ENCODE peak calls at places on chromosomes 5 and 9, in five cellular contexts. One of them, this sample, is unnamed.

GRCh38 chr5:148620696-148621095 is 33.6 kb downstream of the HTR4 start:
- DNase-seq in tibial artery: no peak
- DNase-seq in psoas muscle: no peak
- DNase-seq in naive thymus-derived CD4-positive, alpha-beta T cell: peak; percentile 10
- DNase-seq in A549: no peak
- DNase-seq in this sample: no peak

GRCh38 chr5:134312796-134313195 is 54.2 kb downstream of the CDKL3 start:
- DNase-seq in tibial artery: no peak
- DNase-seq in psoas muscle: no peak
- DNase-seq in naive thymus-derived CD4-positive, alpha-beta T cell: no peak
- DNase-seq in A549: no peak
- DNase-seq in this sample: no peak

GRCh38 chr5:149254506-149254905 is 17.2 kb upstream of the AFAP1L1 start:
- DNase-seq in tibial artery: no peak
- DNase-seq in psoas muscle: no peak
- DNase-seq in naive thymus-derived CD4-positive, alpha-beta T cell: no peak
- DNase-seq in A549: no peak
- DNase-seq in this sample: no peak

GRCh38 chr5:80254767-80255424 is 952 bp downstream of the SERINC5 start:
- DNase-seq in tibial artery: no peak
- DNase-seq in psoas muscle: no peak
- DNase-seq in naive thymus-derived CD4-positive, alpha-beta T cell: no peak
- DNase-seq in A549: no peak
- DNase-seq in this sample: no peak

GRCh38 chr5:40441733-40442132 is 238.0 kb upstream of the PTGER4 start:
- DNase-seq in tibial artery: no peak
- DNase-seq in psoas muscle: no peak
- DNase-seq in naive thymus-derived CD4-positive, alpha-beta T cell: peak; percentile 35
- DNase-seq in A549: no peak
- DNase-seq in this sample: no peak

GRCh38 chr9:69035438-69036316 is at the start of gene FXN:
- DNase-seq in tibial artery: peak; percentile 80
- DNase-seq in psoas muscle: peak; percentile 91
- DNase-seq in naive thymus-derived CD4-positive, alpha-beta T cell: peak; percentile 84
- DNase-seq in A549: peak; percentile 84
- DNase-seq in this sample: peak; percentile 85

GRCh38 chr9:89372230-89372816 is 54.0 kb downstream of the SECISBP2 start:
- DNase-seq in tibial artery: no peak
- DNase-seq in psoas muscle: no peak
- DNase-seq in naive thymus-derived CD4-positive, alpha-beta T cell: peak; percentile 42
- DNase-seq in A549: peak; percentile 29
- DNase-seq in this sample: no peak

GRCh38 chr5:155087036-155087435 is 73.5 kb downstream of the KIF4B start:
- DNase-seq in tibial artery: no peak
- DNase-seq in psoas muscle: no peak
- DNase-seq in naive thymus-derived CD4-positive, alpha-beta T cell: no peak
- DNase-seq in A549: no peak
- DNase-seq in this sample: no peak

GRCh38 chr9:132883349-132884294 is 4.9 kb downstream of the SPACA9 start:
- DNase-seq in tibial artery: no peak
- DNase-seq in psoas muscle: no peak
- DNase-seq in naive thymus-derived CD4-positive, alpha-beta T cell: no peak
- DNase-seq in A549: no peak
- DNase-seq in this sample: no peak

GRCh38 chr9:125544988-125545651 is 161.9 kb downstream of the MAPKAP1 start:
- DNase-seq in tibial artery: no peak
- DNase-seq in psoas muscle: no peak
- DNase-seq in naive thymus-derived CD4-positive, alpha-beta T cell: no peak
- DNase-seq in A549: no peak
- DNase-seq in this sample: peak; percentile 42

GRCh38 chr5:101860563-101860962 is 435.5 kb downstream of the SLCO4C1 start:
- DNase-seq in tibial artery: no peak
- DNase-seq in psoas muscle: no peak
- DNase-seq in naive thymus-derived CD4-positive, alpha-beta T cell: no peak
- DNase-seq in A549: no peak
- DNase-seq in this sample: no peak

GRCh38 chr5:855771-856530 is 5.2 kb upstream of the ZDHHC11 start:
- DNase-seq in tibial artery: no peak
- DNase-seq in psoas muscle: peak; percentile 9
- DNase-seq in naive thymus-derived CD4-positive, alpha-beta T cell: no peak
- DNase-seq in A549: peak; percentile 45
- DNase-seq in this sample: no peak

GRCh38 chr5:57172466-57172961 is 1.3 kb upstream of the GPBP1 start:
- DNase-seq in tibial artery: no peak
- DNase-seq in psoas muscle: no peak
- DNase-seq in naive thymus-derived CD4-positive, alpha-beta T cell: peak; percentile 44
- DNase-seq in A549: peak; percentile 33
- DNase-seq in this sample: no peak

GRCh38 chr9:129336130-129336528 is 158.1 kb upstream of the IER5L start:
- DNase-seq in tibial artery: no peak
- DNase-seq in psoas muscle: no peak
- DNase-seq in naive thymus-derived CD4-positive, alpha-beta T cell: no peak
- DNase-seq in A549: no peak
- DNase-seq in this sample: no peak

GRCh38 chr9:21696411-21696865 is 106.0 kb upstream of the MTAP start:
- DNase-seq in tibial artery: no peak
- DNase-seq in psoas muscle: peak; percentile 43
- DNase-seq in naive thymus-derived CD4-positive, alpha-beta T cell: no peak
- DNase-seq in A549: peak; percentile 70
- DNase-seq in this sample: no peak

GRCh38 chr9:116686135-116686534 is 970 bp upstream of the TRIM32 start:
- DNase-seq in tibial artery: no peak
- DNase-seq in psoas muscle: no peak
- DNase-seq in naive thymus-derived CD4-positive, alpha-beta T cell: no peak
- DNase-seq in A549: no peak
- DNase-seq in this sample: no peak

GRCh38 chr5:34655354-34655991 is 655 bp upstream of the RAI14 start:
- DNase-seq in tibial artery: peak; percentile 66
- DNase-seq in psoas muscle: no peak
- DNase-seq in naive thymus-derived CD4-positive, alpha-beta T cell: peak; percentile 20
- DNase-seq in A549: peak; percentile 74
- DNase-seq in this sample: peak; percentile 40

GRCh38 chr5:147369742-147370374 is 135.0 kb downstream of the STK32A start:
- DNase-seq in tibial artery: no peak
- DNase-seq in psoas muscle: no peak
- DNase-seq in naive thymus-derived CD4-positive, alpha-beta T cell: no peak
- DNase-seq in A549: peak; percentile 20
- DNase-seq in this sample: no peak

GRCh38 chr9:124781967-124782660 is 5.2 kb downstream of the OLFML2A start:
- DNase-seq in tibial artery: no peak
- DNase-seq in psoas muscle: no peak
- DNase-seq in naive thymus-derived CD4-positive, alpha-beta T cell: no peak
- DNase-seq in A549: no peak
- DNase-seq in this sample: no peak

GRCh38 chr9:74494490-74494889 is 2.6 kb upstream of the RORB start:
- DNase-seq in tibial artery: no peak
- DNase-seq in psoas muscle: no peak
- DNase-seq in naive thymus-derived CD4-positive, alpha-beta T cell: no peak
- DNase-seq in A549: no peak
- DNase-seq in this sample: no peak

GRCh38 chr9:76655970-76656369 is 108.3 kb upstream of the PCA3 start:
- DNase-seq in tibial artery: no peak
- DNase-seq in psoas muscle: no peak
- DNase-seq in naive thymus-derived CD4-positive, alpha-beta T cell: no peak
- DNase-seq in A549: no peak
- DNase-seq in this sample: no peak

GRCh38 chr9:104633976-104634520 is 16.0 kb upstream of the OR13C9 start:
- DNase-seq in tibial artery: no peak
- DNase-seq in psoas muscle: no peak
- DNase-seq in naive thymus-derived CD4-positive, alpha-beta T cell: no peak
- DNase-seq in A549: no peak
- DNase-seq in this sample: no peak

GRCh38 chr5:147168578-147169327 is 66.1 kb upstream of the STK32A start:
- DNase-seq in tibial artery: no peak
- DNase-seq in psoas muscle: no peak
- DNase-seq in naive thymus-derived CD4-positive, alpha-beta T cell: no peak
- DNase-seq in A549: no peak
- DNase-seq in this sample: no peak

GRCh38 chr5:155089649-155090048 is 76.1 kb downstream of the KIF4B start:
- DNase-seq in tibial artery: no peak
- DNase-seq in psoas muscle: no peak
- DNase-seq in naive thymus-derived CD4-positive, alpha-beta T cell: no peak
- DNase-seq in A549: no peak
- DNase-seq in this sample: no peak

GRCh38 chr5:134370306-134370870 is 981 bp upstream of the UBE2B start:
- DNase-seq in tibial artery: no peak
- DNase-seq in psoas muscle: no peak
- DNase-seq in naive thymus-derived CD4-positive, alpha-beta T cell: no peak
- DNase-seq in A549: no peak
- DNase-seq in this sample: no peak

GRCh38 chr5:530556-530955 is 6.3 kb upstream of the SLC9A3 start:
- DNase-seq in tibial artery: no peak
- DNase-seq in psoas muscle: no peak
- DNase-seq in naive thymus-derived CD4-positive, alpha-beta T cell: no peak
- DNase-seq in A549: no peak
- DNase-seq in this sample: no peak

GRCh38 chr9:110049699-110050450 is 158.1 kb downstream of the C9orf152 start:
- DNase-seq in tibial artery: peak; percentile 32
- DNase-seq in psoas muscle: peak; percentile 57
- DNase-seq in naive thymus-derived CD4-positive, alpha-beta T cell: no peak
- DNase-seq in A549: no peak
- DNase-seq in this sample: no peak

GRCh38 chr9:128361981-128362646 is 9.1 kb upstream of the URM1 start:
- DNase-seq in tibial artery: peak; percentile 89
- DNase-seq in psoas muscle: peak; percentile 90
- DNase-seq in naive thymus-derived CD4-positive, alpha-beta T cell: peak; percentile 69
- DNase-seq in A549: peak; percentile 82
- DNase-seq in this sample: peak; percentile 85

GRCh38 chr9:91995000-91995399 is 45.0 kb upstream of the ROR2 start:
- DNase-seq in tibial artery: no peak
- DNase-seq in psoas muscle: no peak
- DNase-seq in naive thymus-derived CD4-positive, alpha-beta T cell: no peak
- DNase-seq in A549: no peak
- DNase-seq in this sample: no peak

GRCh38 chr5:158288258-158288657 is 429.3 kb upstream of the CLINT1 start:
- DNase-seq in tibial artery: no peak
- DNase-seq in psoas muscle: no peak
- DNase-seq in naive thymus-derived CD4-positive, alpha-beta T cell: no peak
- DNase-seq in A549: no peak
- DNase-seq in this sample: no peak

GRCh38 chr9:117411547-117411946 is 3.3 kb downstream of the ASTN2 start:
- DNase-seq in tibial artery: no peak
- DNase-seq in psoas muscle: no peak
- DNase-seq in naive thymus-derived CD4-positive, alpha-beta T cell: no peak
- DNase-seq in A549: peak; percentile 51
- DNase-seq in this sample: no peak

GRCh38 chr5:15384176-15384575 is 115.8 kb upstream of the FBXL7 start:
- DNase-seq in tibial artery: no peak
- DNase-seq in psoas muscle: no peak
- DNase-seq in naive thymus-derived CD4-positive, alpha-beta T cell: no peak
- DNase-seq in A549: no peak
- DNase-seq in this sample: no peak

GRCh38 chr5:172772112-172772906 is 1.3 kb upstream of the DUSP1 start:
- DNase-seq in tibial artery: peak; percentile 97
- DNase-seq in psoas muscle: peak; percentile 98
- DNase-seq in naive thymus-derived CD4-positive, alpha-beta T cell: peak; percentile 83
- DNase-seq in A549: peak; percentile 97
- DNase-seq in this sample: peak; percentile 97

GRCh38 chr9:105405514-105406131 is 42.2 kb upstream of the FSD1L start:
- DNase-seq in tibial artery: no peak
- DNase-seq in psoas muscle: no peak
- DNase-seq in naive thymus-derived CD4-positive, alpha-beta T cell: peak; percentile 85
- DNase-seq in A549: no peak
- DNase-seq in this sample: no peak

GRCh38 chr9:114250235-114250568 is 72.7 kb upstream of the ORM1 start:
- DNase-seq in tibial artery: peak; percentile 70
- DNase-seq in psoas muscle: peak; percentile 92
- DNase-seq in naive thymus-derived CD4-positive, alpha-beta T cell: no peak
- DNase-seq in A549: no peak
- DNase-seq in this sample: peak; percentile 84

GRCh38 chr5:39441838-39442237 is 17.1 kb upstream of the DAB2 start:
- DNase-seq in tibial artery: no peak
- DNase-seq in psoas muscle: no peak
- DNase-seq in naive thymus-derived CD4-positive, alpha-beta T cell: no peak
- DNase-seq in A549: no peak
- DNase-seq in this sample: no peak

GRCh38 chr5:39440964-39441363 is 16.2 kb upstream of the DAB2 start:
- DNase-seq in tibial artery: no peak
- DNase-seq in psoas muscle: no peak
- DNase-seq in naive thymus-derived CD4-positive, alpha-beta T cell: no peak
- DNase-seq in A549: no peak
- DNase-seq in this sample: no peak

GRCh38 chr5:39437469-39437868 is 12.7 kb upstream of the DAB2 start:
- DNase-seq in tibial artery: no peak
- DNase-seq in psoas muscle: no peak
- DNase-seq in naive thymus-derived CD4-positive, alpha-beta T cell: no peak
- DNase-seq in A549: peak; percentile 62
- DNase-seq in this sample: no peak

GRCh38 chr5:39443911-39444310 is 19.1 kb upstream of the DAB2 start:
- DNase-seq in tibial artery: no peak
- DNase-seq in psoas muscle: no peak
- DNase-seq in naive thymus-derived CD4-positive, alpha-beta T cell: no peak
- DNase-seq in A549: no peak
- DNase-seq in this sample: no peak

GRCh38 chr5:39439582-39439981 is 14.8 kb upstream of the DAB2 start:
- DNase-seq in tibial artery: no peak
- DNase-seq in psoas muscle: no peak
- DNase-seq in naive thymus-derived CD4-positive, alpha-beta T cell: no peak
- DNase-seq in A549: no peak
- DNase-seq in this sample: no peak
- H3K4me1 ChIP-seq in tibial artery: no peaks in the 10 kb centered on the region
- H3K4me1 ChIP-seq in psoas muscle: no peaks in the 10 kb centered on the region
- H3K4me1 ChIP-seq in naive thymus-derived CD4-positive, alpha-beta T cell: no peaks in the 10 kb centered on the region
- H3K4me1 ChIP-seq in A549: peaks cover 23% of the 10 kb centered on the region
- H3K4me1 ChIP-seq in this sample: peaks cover under 1% of the 10 kb centered on the region

DNA sequence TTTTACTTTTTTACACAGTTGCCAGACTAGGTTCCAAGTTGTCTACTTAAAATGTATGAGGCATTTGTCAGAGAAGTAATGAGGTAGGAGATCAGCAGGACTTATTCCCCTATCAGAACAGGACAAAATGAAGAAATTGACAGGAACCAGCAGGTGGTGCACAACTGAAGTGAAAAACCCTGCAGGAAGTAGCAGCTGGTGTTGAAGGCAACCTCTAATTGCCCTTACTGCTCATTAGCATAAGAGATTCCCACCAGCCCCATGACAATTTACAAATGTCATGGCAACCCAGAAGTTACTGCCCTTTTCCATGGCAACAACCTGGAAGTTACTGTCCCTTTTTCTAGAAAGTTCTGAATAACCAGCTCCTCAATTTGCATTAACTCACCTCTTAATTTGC is 5.4 kb downstream of the PCDHB15 start:
- DNase-seq in tibial artery: no peak
- DNase-seq in psoas muscle: no peak
- DNase-seq in naive thymus-derived CD4-positive, alpha-beta T cell: no peak
- DNase-seq in A549: no peak
- DNase-seq in this sample: no peak
- H3K9me3 ChIP-seq in tibial artery: peaks cover 100% of the 10 kb centered on the region
- H3K9me3 ChIP-seq in psoas muscle: peaks cover 72% of the 10 kb centered on the region
- H3K9me3 ChIP-seq in naive thymus-derived CD4-positive, alpha-beta T cell: no peaks in the 10 kb centered on the region
- H3K9me3 ChIP-seq in A549: peaks cover 57% of the 10 kb centered on the region
- H3K9me3 ChIP-seq in this sample: peaks cover 28% of the 10 kb centered on the region

GRCh38 chr5:168468836-168469235 is 17.4 kb upstream of the RARS1 start:
- DNase-seq in tibial artery: no peak
- DNase-seq in psoas muscle: no peak
- DNase-seq in naive thymus-derived CD4-positive, alpha-beta T cell: no peak
- DNase-seq in A549: no peak
- DNase-seq in this sample: no peak
- H3K27ac ChIP-seq in tibial artery: no peak overlapping the region
- H3K27ac ChIP-seq in psoas muscle: no peak overlapping the region
- H3K27ac ChIP-seq in naive thymus-derived CD4-positive, alpha-beta T cell: no peak overlapping the region
- H3K27ac ChIP-seq in A549: no peak overlapping the region
- H3K27ac ChIP-seq in this sample: no peak overlapping the region

GRCh38 chr5:127758884-127759283 is 55.7 kb downstream of the CCDC192 start:
- DNase-seq in tibial artery: no peak
- DNase-seq in psoas muscle: no peak
- DNase-seq in naive thymus-derived CD4-positive, alpha-beta T cell: no peak
- DNase-seq in A549: no peak
- DNase-seq in this sample: no peak
- H3K4me1 ChIP-seq in tibial artery: no peaks in the 10 kb centered on the region
- H3K4me1 ChIP-seq in psoas muscle: peaks cover 11% of the 10 kb centered on the region
- H3K4me1 ChIP-seq in naive thymus-derived CD4-positive, alpha-beta T cell: no peaks in the 10 kb centered on the region
- H3K4me1 ChIP-seq in A549: peaks cover 6% of the 10 kb centered on the region
- H3K4me1 ChIP-seq in this sample: no peaks in the 10 kb centered on the region